ENCODE peak calls at places on chromosomes 4 and X, in five cellular contexts. One of them, this sample, is unnamed. For H3K27me3, the result is how much of the 10 kb centered on the place peaks cover.

GRCh38 chrX:45849261-45849660 is 648.6 kb upstream of the DIPK2B start:
- DNase-seq in stomach: no peak
- DNase-seq in ovary: no peak
- DNase-seq in suprapubic skin: no peak
- DNase-seq in sigmoid colon: no peak
- DNase-seq in this sample: no peak

GRCh38 chr4:174526731-174527130 is 4.4 kb upstream of the HPGD start:
- DNase-seq in stomach: no peak
- DNase-seq in ovary: no peak
- DNase-seq in suprapubic skin: no peak
- DNase-seq in sigmoid colon: no peak
- DNase-seq in this sample: no peak

GRCh38 chrX:129738466-129739308 is at the start of gene XPNPEP2:
- DNase-seq in stomach: no peak
- DNase-seq in ovary: peak
- DNase-seq in suprapubic skin: no peak
- DNase-seq in sigmoid colon: peak
- DNase-seq in this sample: no peak

GRCh38 chr4:95660719-95661118 is 111.9 kb upstream of the UNC5C start:
- DNase-seq in stomach: no peak
- DNase-seq in ovary: no peak
- DNase-seq in suprapubic skin: no peak
- DNase-seq in sigmoid colon: no peak
- DNase-seq in this sample: no peak

GRCh38 chr4:81723927-81724587 is 252.3 kb upstream of the RASGEF1B start:
- DNase-seq in stomach: peak
- DNase-seq in ovary: peak
- DNase-seq in suprapubic skin: no peak
- DNase-seq in sigmoid colon: peak
- DNase-seq in this sample: no peak

GRCh38 chr4:97073194-97073593 is 1070.1 kb downstream of the STPG2 start:
- DNase-seq in stomach: no peak
- DNase-seq in ovary: no peak
- DNase-seq in suprapubic skin: no peak
- DNase-seq in sigmoid colon: no peak
- DNase-seq in this sample: no peak

GRCh38 chr4:61556277-61556676 is 356.2 kb downstream of the ADGRL3 start:
- DNase-seq in stomach: no peak
- DNase-seq in ovary: no peak
- DNase-seq in suprapubic skin: no peak
- DNase-seq in sigmoid colon: no peak
- DNase-seq in this sample: no peak

GRCh38 chrX:132876933-132877332 is 81.5 kb downstream of the HS6ST2 start:
- DNase-seq in stomach: no peak
- DNase-seq in ovary: no peak
- DNase-seq in suprapubic skin: no peak
- DNase-seq in sigmoid colon: no peak
- DNase-seq in this sample: no peak

GRCh38 chrX:25016938-25017598 is 1.3 kb upstream of the ARX start:
- DNase-seq in stomach: no peak
- DNase-seq in ovary: peak
- DNase-seq in suprapubic skin: no peak
- DNase-seq in sigmoid colon: no peak
- DNase-seq in this sample: no peak

DNA sequence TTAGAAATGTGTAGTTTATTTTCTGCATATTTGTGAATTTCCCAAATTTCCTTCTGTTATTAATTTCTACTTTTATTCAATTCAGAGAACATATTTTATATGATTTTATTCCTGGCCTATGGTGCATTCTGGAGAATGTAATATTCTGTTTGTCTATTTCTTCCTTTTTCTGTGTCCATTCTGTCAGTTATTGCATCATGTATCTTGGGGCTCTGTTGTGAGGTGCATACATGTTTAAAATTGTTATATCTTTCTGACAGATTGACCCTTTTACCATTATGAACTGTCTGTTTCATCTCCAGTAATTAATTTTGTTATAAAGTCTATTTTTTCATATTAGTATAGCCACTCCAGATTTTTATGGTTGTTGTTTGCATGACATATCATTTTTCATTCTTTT is 96.9 kb upstream of the CITED1 start:
- DNase-seq in stomach: no peak
- DNase-seq in ovary: no peak
- DNase-seq in suprapubic skin: no peak
- DNase-seq in sigmoid colon: no peak
- DNase-seq in this sample: no peak
- TF ChIP-seq EP300 in stomach: no peak
- TF ChIP-seq EP300 in ovary: no peak
- TF ChIP-seq EP300 in suprapubic skin: no peak
- TF ChIP-seq EP300 in sigmoid colon: no peak
- TF ChIP-seq EP300 in this sample: no peak

DNA sequence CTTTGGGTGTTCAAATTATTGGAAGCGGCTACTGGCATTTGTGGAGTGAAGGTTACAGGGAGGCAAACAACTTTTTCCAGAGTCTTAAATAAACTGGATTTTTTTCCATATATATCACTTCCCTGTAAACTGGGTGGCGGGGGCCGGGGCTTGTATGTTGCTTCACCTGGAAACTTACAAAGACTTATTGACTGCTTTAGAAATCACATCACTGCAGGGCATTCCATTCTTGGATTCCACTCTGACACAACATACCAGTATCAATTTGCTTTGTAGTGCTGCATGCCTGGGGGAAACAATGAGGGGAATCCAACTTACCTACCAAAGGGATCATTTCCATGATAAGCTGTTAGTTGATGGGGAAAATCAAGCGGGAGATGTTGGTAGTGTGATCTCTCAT is 21.7 kb upstream of the FAM156A start:
- DNase-seq in stomach: no peak
- DNase-seq in ovary: no peak
- DNase-seq in suprapubic skin: no peak
- DNase-seq in sigmoid colon: peak
- DNase-seq in this sample: no peak
- H3K27me3 ChIP-seq in stomach: under half
- H3K27me3 ChIP-seq in ovary: under half
- H3K27me3 ChIP-seq in suprapubic skin: under half
- H3K27me3 ChIP-seq in sigmoid colon: under half
- H3K27me3 ChIP-seq in this sample: under half

GRCh38 chr4:112296949-112297483 is at the start of gene ALPK1:
- DNase-seq in stomach: no peak
- DNase-seq in ovary: no peak
- DNase-seq in suprapubic skin: no peak
- DNase-seq in sigmoid colon: no peak
- DNase-seq in this sample: no peak
- TF ChIP-seq EP300 in stomach: no peak
- TF ChIP-seq EP300 in ovary: peak
- TF ChIP-seq EP300 in suprapubic skin: no peak
- TF ChIP-seq EP300 in sigmoid colon: peak
- TF ChIP-seq EP300 in this sample: peak

DNA sequence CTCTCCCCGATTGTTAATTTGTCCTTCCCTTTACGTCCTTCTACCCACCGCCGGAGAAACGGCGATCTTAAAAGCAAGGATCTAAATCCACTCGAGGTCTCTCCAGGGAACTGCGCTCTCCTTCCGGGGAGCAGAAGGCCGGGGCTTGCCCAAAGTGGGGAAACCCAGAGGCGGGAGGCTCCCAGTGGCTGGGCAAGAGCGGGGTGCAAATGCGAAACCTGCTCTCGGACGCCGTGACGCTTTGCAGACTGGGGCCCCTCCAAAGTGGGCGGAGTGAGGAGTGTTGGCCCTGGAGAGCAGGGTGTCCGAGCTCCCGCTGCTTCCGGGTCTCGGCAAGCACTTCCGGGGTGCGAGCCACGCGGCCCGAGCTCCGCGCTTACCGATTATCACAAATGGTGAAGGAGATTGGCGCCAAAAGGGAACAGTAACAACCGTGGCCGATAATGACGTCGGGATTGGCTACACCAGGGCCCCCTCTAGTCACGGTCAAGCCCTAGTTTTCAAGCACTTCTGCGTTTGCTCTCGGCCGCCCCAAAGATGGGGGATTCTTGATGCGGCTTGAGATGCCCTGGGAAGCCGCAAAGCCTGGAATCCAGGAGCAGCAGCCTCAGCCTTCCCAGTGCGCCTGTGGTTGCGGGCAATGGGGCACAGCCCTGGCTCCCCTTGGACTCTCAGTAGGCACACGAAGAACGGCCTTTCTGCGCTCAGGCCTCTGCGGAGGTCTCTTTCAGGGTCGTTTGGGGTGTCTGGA is 29.0 kb downstream of the HAND2 start:
- DNase-seq in stomach: no peak
- DNase-seq in ovary: no peak
- DNase-seq in suprapubic skin: no peak
- DNase-seq in sigmoid colon: no peak
- DNase-seq in this sample: peak
- H3K27me3 ChIP-seq in stomach: half or more
- H3K27me3 ChIP-seq in ovary: under half
- H3K27me3 ChIP-seq in suprapubic skin: half or more
- H3K27me3 ChIP-seq in sigmoid colon: under half
- H3K27me3 ChIP-seq in this sample: under half

DNA sequence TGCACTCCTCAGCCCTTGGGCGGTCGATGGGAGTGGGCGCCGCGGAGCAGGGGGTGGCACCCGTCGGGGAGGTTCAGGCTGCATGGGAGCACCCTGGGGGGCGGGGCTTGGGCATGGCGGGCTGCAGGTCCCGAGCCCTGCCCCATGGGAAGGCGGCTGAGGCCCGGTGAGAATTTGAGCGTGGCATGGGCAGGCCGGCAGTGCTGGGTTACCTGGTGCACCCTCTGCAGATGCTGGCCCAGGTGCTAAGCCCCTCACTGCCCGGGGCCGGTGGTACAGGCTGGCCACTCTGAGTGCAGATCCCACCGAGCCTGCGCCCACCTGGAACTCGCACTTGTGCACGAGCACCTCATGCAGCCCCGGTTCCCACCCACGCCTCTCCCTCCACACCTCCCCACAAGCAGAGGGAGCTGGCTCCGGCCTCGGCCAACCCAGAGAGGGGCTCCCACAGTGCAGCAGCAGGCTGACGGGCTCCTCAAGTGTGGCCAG is 556.3 kb downstream of the GALNTL6 start:
- DNase-seq in stomach: no peak
- DNase-seq in ovary: peak
- DNase-seq in suprapubic skin: no peak
- DNase-seq in sigmoid colon: no peak
- DNase-seq in this sample: no peak
- TF ChIP-seq EP300 in stomach: no peak
- TF ChIP-seq EP300 in ovary: no peak
- TF ChIP-seq EP300 in suprapubic skin: no peak
- TF ChIP-seq EP300 in sigmoid colon: no peak
- TF ChIP-seq EP300 in this sample: no peak

DNA sequence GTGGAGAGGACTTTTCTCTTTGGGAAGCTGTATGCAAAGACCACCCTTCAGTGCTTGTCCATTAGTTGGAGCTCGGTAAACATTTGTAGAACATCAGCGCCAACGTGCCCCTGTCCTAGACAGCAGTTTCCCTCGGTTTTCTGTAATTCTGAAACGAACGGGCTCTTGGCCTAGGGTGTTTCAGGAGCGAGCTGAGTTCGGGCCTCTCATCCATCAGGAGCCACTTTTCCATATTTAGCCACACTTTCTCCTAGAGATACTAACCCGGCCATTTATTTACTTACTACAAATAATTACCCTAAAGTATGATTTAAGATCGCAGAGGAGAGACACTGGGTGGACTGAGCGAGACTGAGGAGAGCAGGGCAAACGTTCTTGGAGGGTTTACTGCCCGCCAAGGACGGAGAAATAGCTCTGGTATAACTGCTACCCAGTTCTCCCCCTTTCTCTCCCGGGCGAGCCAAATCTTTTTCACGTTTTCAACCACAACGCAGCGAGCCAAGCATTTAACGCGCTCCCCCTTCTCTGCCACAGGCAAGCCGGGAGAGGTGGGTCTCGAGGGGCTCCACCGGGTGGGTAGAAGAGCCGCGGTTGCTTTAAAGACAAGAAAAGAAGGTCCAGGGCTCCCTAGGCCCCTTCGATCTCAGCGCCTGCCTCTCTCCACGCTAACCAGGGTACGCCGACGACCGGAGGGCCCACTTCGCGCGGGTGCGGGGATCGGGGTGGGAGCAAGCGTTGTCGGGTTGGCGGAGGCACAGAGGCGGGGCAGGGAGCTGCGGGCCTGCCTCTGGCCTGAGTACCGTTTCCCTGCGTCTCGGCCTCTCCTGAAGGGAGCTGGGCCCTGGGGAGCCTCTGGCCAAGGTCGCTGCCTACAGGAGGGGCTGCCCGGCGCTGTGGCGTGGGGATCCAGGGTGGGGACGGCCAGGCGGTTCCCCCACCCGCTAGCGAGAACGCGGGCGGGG is 10.8 kb upstream of the PITX2 start:
- DNase-seq in stomach: no peak
- DNase-seq in ovary: no peak
- DNase-seq in suprapubic skin: no peak
- DNase-seq in sigmoid colon: no peak
- DNase-seq in this sample: no peak
- H3K27me3 ChIP-seq in stomach: half or more
- H3K27me3 ChIP-seq in ovary: under half
- H3K27me3 ChIP-seq in suprapubic skin: half or more
- H3K27me3 ChIP-seq in sigmoid colon: half or more
- H3K27me3 ChIP-seq in this sample: under half

DNA sequence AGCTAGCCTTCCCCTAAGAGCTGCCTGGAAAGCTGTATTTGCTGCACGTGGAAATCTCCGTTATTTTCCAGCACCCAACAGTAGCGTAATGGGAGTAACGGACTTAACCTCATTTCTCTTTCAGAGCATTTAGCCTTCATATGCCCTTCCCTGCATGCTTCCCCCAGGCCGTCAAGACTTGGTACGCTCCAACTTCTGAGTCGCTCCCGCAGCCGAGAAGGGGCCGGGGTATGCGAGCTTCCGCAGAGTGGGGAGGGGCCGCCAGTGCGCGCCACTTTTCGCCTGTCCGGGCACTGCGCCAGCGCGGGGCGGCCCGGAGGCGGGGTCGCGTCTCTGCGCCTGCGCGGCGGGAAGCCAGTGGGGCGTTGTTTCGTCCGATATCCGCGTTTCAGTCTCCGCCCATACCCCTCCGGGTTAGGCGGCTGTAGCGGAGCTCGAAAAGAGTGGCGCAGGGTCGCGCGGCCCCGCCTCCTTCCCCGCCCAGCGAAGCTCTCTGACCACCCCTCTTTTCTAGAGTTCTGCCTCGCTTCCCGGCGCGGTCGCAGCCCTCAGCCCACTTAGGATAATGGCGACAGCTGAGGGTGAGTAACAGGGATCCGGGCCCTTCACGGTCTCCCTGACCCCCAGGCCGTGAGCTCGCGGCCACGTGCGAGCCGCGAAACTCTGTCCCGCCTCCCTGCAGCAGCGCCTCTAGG is at the start of gene PAICS:
- DNase-seq in stomach: peak
- DNase-seq in ovary: peak
- DNase-seq in suprapubic skin: peak
- DNase-seq in sigmoid colon: peak
- DNase-seq in this sample: peak
- TF ChIP-seq EP300 in stomach: peak
- TF ChIP-seq EP300 in ovary: no peak
- TF ChIP-seq EP300 in suprapubic skin: no peak
- TF ChIP-seq EP300 in sigmoid colon: no peak
- TF ChIP-seq EP300 in this sample: no peak